ENCODE peak calls at places on chromosomes 1 and 21, in six cellular contexts. V is K562, P is ovary, Q is sigmoid colon, Z is suprapubic skin, L is stomach. E is an unnamed sample.

GRCh38 chr1:183622884-183623785 is 12.4 kb downstream of the ARPC5 start:
- DNase-seq in Z (no peak), P (peak), Q (no peak), L (peak), V (peak), E (no peak)

GRCh38 chr1:172497230-172497629 is 35.7 kb upstream of the SUCO start:
- DNase-seq in Q (no peak), Z (no peak), V (no peak), P (peak), L (no peak), E (no peak)

GRCh38 chr1:27539901-27540861 is 50.2 kb upstream of the WASF2 start:
- DNase-seq in L (no peak), P (no peak), Q (peak), V (no peak), Z (no peak), E (no peak)

GRCh38 chr1:42957880-42958487 is 684 bp downstream of the SLC2A1 start:
- DNase-seq in Q (peak), P (peak), L (peak), V (peak), Z (no peak), E (no peak)

GRCh38 chr1:180615493-180616290 is 16.1 kb upstream of the XPR1 start:
- DNase-seq in L (no peak), Z (no peak), Q (no peak), P (no peak), V (no peak), E (no peak)

GRCh38 chr1:212485218-212485609 is 52.5 kb downstream of the NENF start:
- DNase-seq in Q (no peak), L (no peak), V (no peak), Z (no peak), P (no peak), E (no peak)

GRCh38 chr1:11013160-11013531 is 692 bp downstream of the TARDBP start:
- DNase-seq in V (no peak), P (no peak), Q (no peak), L (no peak), Z (no peak), E (no peak)

GRCh38 chr1:11339346-11340247 is 66.6 kb downstream of the UBIAD1 start:
- DNase-seq in V (peak), P (no peak), Q (no peak), L (no peak), Z (no peak), E (no peak)

GRCh38 chr1:162549001-162549400 is 12.5 kb upstream of the UAP1 start:
- DNase-seq in P (no peak), V (no peak), L (no peak), Q (no peak), Z (no peak), E (no peak)

GRCh38 chr21:44019568-44019958 is 7.5 kb downstream of the TRAPPC10 start:
- DNase-seq in P (no peak), Z (peak), L (no peak), Q (no peak), V (no peak), E (no peak)

GRCh38 chr1:26826261-26827201 is at the start of gene ZDHHC18:
- DNase-seq in P (peak), Z (no peak), Q (peak), L (peak), V (peak), E (no peak)

GRCh38 chr1:50368179-50369007 is 54.9 kb downstream of the DMRTA2 start:
- DNase-seq in V (peak), Q (no peak), Z (no peak), L (peak), P (peak), E (no peak)

GRCh38 chr1:44670751-44671640 is 3.3 kb downstream of the TMEM53 start:
- DNase-seq in L (no peak), V (no peak), Z (no peak), P (no peak), Q (no peak), E (no peak)

GRCh38 chr1:147825586-147825985 is 65.2 kb upstream of the GJA5 start:
- DNase-seq in L (no peak), P (no peak), Q (no peak), V (no peak), Z (no peak), E (no peak)

GRCh38 chr1:30609336-30610280 is 113.8 kb downstream of the MATN1 start:
- DNase-seq in V (no peak), Z (no peak), Q (no peak), L (no peak), P (no peak), E (no peak)

GRCh38 chr1:245207801-245208200 is 53.0 kb downstream of the KIF26B start:
- DNase-seq in Z (no peak), V (no peak), L (no peak), Q (no peak), P (no peak), E (no peak)

GRCh38 chr1:231691618-231692259 is 65.1 kb downstream of the DISC1 start:
- DNase-seq in Q (no peak), V (peak), P (peak), Z (no peak), L (no peak), E (no peak)

GRCh38 chr1:29133861-29134694 is 10.4 kb upstream of the TMEM200B start:
- DNase-seq in Q (no peak), L (no peak), V (peak), P (peak), Z (no peak), E (no peak)

GRCh38 chr1:241706257-241706656 is 54.2 kb downstream of the WDR64 start:
- DNase-seq in L (no peak), P (no peak), V (no peak), Z (no peak), Q (no peak), E (no peak)

GRCh38 chr1:34590211-34590623 is 164.6 kb upstream of the GJB5 start:
- DNase-seq in Z (no peak), L (no peak), Q (no peak), P (no peak), V (no peak), E (no peak)

GRCh38 chr1:205601209-205601608 is 30.6 kb downstream of the ELK4 start:
- DNase-seq in Z (no peak), Q (no peak), V (no peak), L (no peak), P (no peak), E (peak)

GRCh38 chr1:205599667-205600042 is 32.2 kb downstream of the ELK4 start:
- DNase-seq in Z (no peak), L (no peak), Q (peak), V (no peak), P (no peak), E (no peak)

GRCh38 chr1:205598841-205599666 is 32.8 kb downstream of the ELK4 start:
- DNase-seq in Q (peak), L (peak), Z (no peak), V (no peak), P (peak), E (peak)

GRCh38 chr1:205602118-205602517 is 29.7 kb downstream of the ELK4 start:
- DNase-seq in Z (no peak), L (no peak), Q (no peak), P (no peak), V (no peak), E (peak)

GRCh38 chr1:205600085-205600484 is 31.7 kb downstream of the ELK4 start:
- DNase-seq in V (peak), P (no peak), Q (no peak), Z (no peak), L (no peak), E (peak)
- TF ChIP-seq CTCF in V (no peak), P (no peak), Q (no peak), Z (no peak), L (no peak), E (no peak)

GRCh38 chr21:14486869-14487268 is 59.2 kb downstream of the SAMSN1 start:
- DNase-seq in V (no peak), Z (no peak), L (no peak), P (no peak), Q (no peak), E (no peak)

GRCh38 chr21:14480601-14481000 is 65.5 kb downstream of the SAMSN1 start:
- DNase-seq in V (no peak), P (no peak), L (no peak), Q (no peak), Z (no peak), E (no peak)

GRCh38 chr21:14479387-14479786 is 66.7 kb downstream of the SAMSN1 start:
- DNase-seq in Q (no peak), V (no peak), Z (no peak), L (no peak), P (no peak), E (no peak)

GRCh38 chr21:14484188-14485009 is 61.7 kb downstream of the SAMSN1 start:
- DNase-seq in Q (no peak), Z (no peak), L (no peak), V (no peak), P (no peak), E (no peak)

GRCh38 chr21:14482165-14482564 is 64.0 kb downstream of the SAMSN1 start:
- DNase-seq in Z (no peak), P (no peak), V (no peak), L (no peak), Q (no peak), E (no peak)
- TF ChIP-seq EP300 in Z (no peak), P (no peak), V (no peak), L (no peak), Q (peak), E (no peak)

GRCh38 chr1:188128761-188129160 is 1300.0 kb downstream of the PLA2G4A start:
- DNase-seq in V (no peak), Z (no peak), P (no peak), L (no peak), Q (no peak), E (no peak)
- TF ChIP-seq CTCF in V (no peak), Z (no peak), P (no peak), L (no peak), Q (no peak), E (no peak)

GRCh38 chr1:239879321-239880170 is 212.1 kb upstream of the FMN2 start:
- DNase-seq in Q (no peak), L (no peak), Z (no peak), P (no peak), V (no peak), E (peak)
- TF ChIP-seq EP300 in Q (no peak), L (no peak), Z (no peak), P (no peak), V (no peak), E (no peak)

DNA sequence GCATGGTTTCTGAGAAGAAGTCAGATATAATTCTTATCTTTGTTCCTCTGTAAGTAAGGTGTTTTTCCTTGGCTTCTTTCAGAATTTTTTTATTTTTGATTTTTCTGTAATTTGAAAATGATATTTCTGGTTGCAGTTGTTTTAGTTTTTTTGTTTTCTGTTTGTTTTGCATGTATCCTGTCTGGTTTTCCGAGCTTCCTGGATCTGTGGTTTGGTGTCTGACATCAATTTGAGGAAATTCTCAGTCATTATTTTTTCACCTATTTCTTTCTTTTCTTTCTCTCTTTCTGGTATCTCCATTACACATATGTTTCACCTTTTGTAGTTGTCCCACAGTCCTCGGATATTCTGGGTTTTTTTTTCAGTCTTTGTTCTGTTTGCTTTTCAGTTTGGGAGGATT is 97.1 kb upstream of the TLR5 start:
- DNase-seq in Z (no peak), Q (no peak), V (no peak), P (no peak), L (no peak), E (no peak)
- TF ChIP-seq CTCF in Z (no peak), Q (no peak), V (no peak), P (no peak), L (no peak), E (no peak)

DNA sequence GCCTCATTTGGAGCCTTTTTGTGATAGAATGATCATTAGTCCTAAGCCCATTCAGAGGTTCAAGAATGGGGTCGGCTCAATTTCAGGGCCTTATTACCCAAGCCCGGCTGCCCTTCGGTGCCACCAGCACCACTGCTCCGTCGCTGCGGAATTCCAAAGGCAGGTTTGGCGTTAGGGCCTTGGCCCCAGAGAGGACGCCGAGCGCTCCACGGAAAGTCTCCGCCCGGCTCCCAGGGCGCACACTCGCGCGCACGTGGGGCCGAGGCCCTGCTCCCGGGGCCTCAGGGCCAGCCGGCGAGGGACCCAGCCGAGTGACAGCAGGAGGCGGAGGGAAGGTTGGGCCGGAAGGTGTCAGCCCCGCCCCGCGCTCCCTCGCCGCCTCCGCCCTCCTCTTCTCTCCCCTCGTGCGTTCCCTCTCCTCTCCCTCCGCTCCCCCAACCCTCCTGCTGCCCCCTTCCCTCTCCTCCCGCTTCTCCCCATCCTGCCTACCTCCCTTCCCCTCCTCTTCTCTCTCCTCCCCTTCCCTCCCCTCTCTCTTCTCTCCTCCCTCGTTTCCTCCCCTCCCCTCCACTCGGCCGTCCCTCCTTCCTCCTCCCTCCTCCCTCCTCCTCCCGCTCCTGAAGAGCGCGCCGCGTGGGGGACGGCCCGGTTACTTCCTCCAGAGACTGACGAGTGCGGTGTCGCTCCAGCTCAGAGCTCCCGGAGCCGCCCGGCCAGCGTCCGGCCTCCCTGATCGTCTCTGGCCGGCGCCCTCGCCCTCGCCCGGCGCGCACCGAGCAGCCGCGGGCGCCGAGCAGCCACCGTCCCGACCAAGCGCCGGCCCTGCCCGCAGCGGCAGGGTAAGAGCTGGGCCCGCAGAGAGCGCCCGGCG is at the start of gene ETS2:
- DNase-seq in Z (peak), L (peak), Q (peak), V (peak), P (peak), E (peak)
- TF ChIP-seq EP300 in Z (no peak), L (no peak), Q (no peak), V (no peak), P (no peak), E (no peak)

GRCh38 chr1:192610114-192610958 is 25.6 kb upstream of the RGS13 start:
- DNase-seq in L (no peak), P (no peak), Z (no peak), Q (no peak), V (no peak), E (no peak)
- TF ChIP-seq CTCF in L (no peak), P (peak), Z (peak), Q (peak), V (peak), E (peak)

DNA sequence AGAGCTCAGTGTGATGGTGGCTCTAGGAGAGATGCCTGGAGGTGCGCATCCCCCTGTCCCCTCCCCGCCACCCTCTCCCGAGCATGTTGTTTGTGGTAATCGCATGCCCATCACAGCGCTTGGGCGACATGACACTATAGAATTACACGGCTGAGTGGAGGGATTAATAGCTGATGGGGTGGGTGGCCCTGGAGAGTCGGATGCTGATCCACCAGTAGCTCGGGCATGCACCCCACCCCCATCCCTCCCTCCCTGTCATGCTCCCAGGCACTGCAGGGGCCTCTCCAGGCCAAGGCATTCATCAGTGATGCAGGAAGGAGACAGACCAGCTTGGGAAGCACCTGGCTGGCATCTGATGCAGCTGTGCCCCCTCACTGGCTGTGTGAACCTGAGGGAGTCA is 159.0 kb upstream of the IGSF21 start:
- DNase-seq in P (no peak), V (no peak), Q (no peak), Z (no peak), L (no peak), E (no peak)
- TF ChIP-seq EP300 in P (no peak), V (no peak), Q (no peak), Z (no peak), L (no peak), E (no peak)

DNA sequence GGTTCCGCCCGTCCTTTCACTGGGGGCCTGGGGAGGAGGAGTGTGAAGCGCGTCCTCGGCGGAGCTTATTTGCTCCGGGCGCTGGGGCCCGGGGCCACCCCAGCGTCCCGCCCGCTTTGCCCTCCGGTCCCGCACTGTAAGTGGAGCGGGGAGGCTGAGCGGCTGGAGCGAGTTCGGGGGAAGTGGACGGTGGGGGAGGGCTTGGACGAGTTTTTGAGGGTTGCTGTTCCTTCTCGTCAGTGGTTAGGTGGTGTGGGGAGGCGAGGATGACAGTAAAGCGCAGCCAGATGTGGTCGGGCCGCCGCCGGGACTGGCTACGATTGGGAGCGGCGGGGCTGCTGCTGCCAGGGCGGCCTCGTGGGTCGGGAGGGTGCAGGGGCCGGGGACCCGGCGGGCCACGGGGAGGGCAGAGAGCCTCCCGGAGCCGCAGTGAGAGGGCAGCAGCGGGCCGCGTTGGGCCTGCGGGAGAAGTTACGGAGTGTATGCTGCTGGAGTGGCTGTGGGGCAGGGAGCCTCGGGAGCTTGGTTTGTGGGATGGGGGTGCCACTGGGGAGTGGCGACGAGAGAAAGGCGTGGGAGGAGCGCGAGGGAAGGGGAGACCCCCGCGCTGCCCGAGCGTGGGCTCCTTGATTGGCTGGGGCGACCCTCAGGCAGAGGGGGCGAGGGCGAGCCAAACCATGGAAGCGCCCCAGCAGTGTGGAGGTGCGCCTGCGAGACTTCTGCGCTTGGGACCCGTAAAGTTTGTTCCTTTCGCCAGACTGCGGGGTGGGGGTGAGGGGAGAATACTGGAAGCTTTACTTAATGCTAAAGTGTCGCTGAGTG is 2.1 kb downstream of the ADGRL2 start:
- DNase-seq in P (peak), V (no peak), L (peak), Z (peak), Q (peak), E (no peak)
- TF ChIP-seq CTCF in P (peak), V (no peak), L (no peak), Z (peak), Q (peak), E (peak)

E was measured in esophagus muscularis mucosa.